ENCODE peak calls at places on chromosomes 4 and X, in six cellular contexts. H is AG04450; Y is CD8-positive, alpha-beta T cell; A is effector memory CD4-positive, alpha-beta T cell; N is ovary; G is K562. S is an unnamed sample.

GRCh38 chr4:75723117-75723801 is 1.1 kb upstream of the USO1 start:
- DNase-seq in H (no peak), Y (no peak), A (no peak), N (no peak), G (peak), S (peak)

GRCh38 chr4:169768385-169768784 is 10.6 kb upstream of the HPF1 start:
- DNase-seq in H (no peak), Y (no peak), A (no peak), N (no peak), G (no peak), S (no peak)

GRCh38 chr4:133150643-133151300 is 1.7 kb downstream of the PCDH10 start:
- DNase-seq in H (no peak), Y (no peak), A (no peak), N (no peak), G (no peak), S (no peak)

GRCh38 chr4:108148316-108148715 is 20.4 kb downstream of the LEF1 start:
- DNase-seq in H (no peak), Y (peak), A (no peak), N (no peak), G (peak), S (no peak)

GRCh38 chr4:141853091-141853734 is 216.8 kb downstream of the IL15 start:
- DNase-seq in H (no peak), Y (no peak), A (no peak), N (no peak), G (no peak), S (peak)

GRCh38 chr4:139740121-139740520 is 74.5 kb downstream of the MGST2 start:
- DNase-seq in H (no peak), Y (no peak), A (no peak), N (peak), G (no peak), S (no peak)

GRCh38 chrX:38192007-38192625 is 28.6 kb downstream of the SRPX start:
- DNase-seq in H (no peak), Y (no peak), A (no peak), N (no peak), G (peak), S (peak)

GRCh38 chr4:19508442-19508841 is 743.3 kb upstream of the SLIT2 start:
- DNase-seq in H (no peak), Y (no peak), A (no peak), N (no peak), G (no peak), S (no peak)

GRCh38 chrX:125203737-125204578 is 115.7 kb upstream of the TEX13C start:
- DNase-seq in H (no peak), Y (no peak), A (no peak), N (no peak), G (peak), S (no peak)

GRCh38 chr4:118758293-118758692 is 73.1 kb downstream of the METTL14 start:
- DNase-seq in H (no peak), Y (no peak), A (no peak), N (no peak), G (no peak), S (peak)

GRCh38 chrX:139890991-139891700 is 41.7 kb downstream of the ATP11C start:
- DNase-seq in H (peak), Y (no peak), A (no peak), N (no peak), G (peak), S (peak)

GRCh38 chrX:40933132-40934078 is 151.8 kb upstream of the USP9X start:
- DNase-seq in H (no peak), Y (no peak), A (no peak), N (no peak), G (peak), S (peak)
- H3K4me3 ChIP-seq in H (peak), Y (peak), A (peak), N (peak), G (peak), S (peak)

GRCh38 chr4:184802203-184803015 is 23.4 kb downstream of the ACSL1 start:
- DNase-seq in H (no peak), Y (no peak), A (no peak), N (no peak), G (no peak), S (peak)
- H3K4me3 ChIP-seq in H (no peak), Y (no peak), A (no peak), N (no peak), G (no peak), S (no peak)

GRCh38 chr4:80263541-80264351 is 2.7 kb upstream of the FGF5 start:
- DNase-seq in H (no peak), Y (no peak), A (no peak), N (no peak), G (no peak), S (no peak)
- H3K4me3 ChIP-seq in H (no peak), Y (no peak), A (no peak), N (no peak), G (no peak), S (no peak)

GRCh38 chrX:18895157-18895952 is 88.6 kb downstream of the PHKA2 start:
- DNase-seq in H (no peak), Y (no peak), A (no peak), N (peak), G (no peak), S (peak)
- H3K4me3 ChIP-seq in H (no peak), Y (no peak), A (no peak), N (no peak), G (no peak), S (no peak)

DNA sequence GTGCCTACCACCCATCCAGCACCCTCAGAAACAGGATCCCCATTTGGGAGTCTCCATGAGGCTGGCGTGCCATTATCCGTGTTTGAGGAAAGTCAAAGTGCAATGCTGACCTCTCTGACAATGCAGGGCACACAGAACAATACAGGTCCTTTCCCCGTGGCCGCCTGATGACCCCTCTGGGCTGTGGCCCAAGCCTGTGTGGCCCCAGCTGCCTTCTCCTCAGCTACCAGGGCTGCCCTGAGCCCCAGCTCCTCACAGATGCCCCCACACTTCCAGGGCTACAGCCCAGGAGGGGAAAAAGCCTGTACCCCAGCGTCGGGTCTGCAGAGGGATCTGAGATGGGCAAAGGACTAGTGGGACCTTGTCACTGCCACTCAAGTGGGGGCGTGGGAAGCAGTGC is 15.5 kb downstream of the ZFYVE28 start:
- DNase-seq in H (no peak), Y (no peak), A (no peak), N (no peak), G (no peak), S (no peak)
- H3K4me3 ChIP-seq in H (no peak), Y (peak), A (no peak), N (no peak), G (no peak), S (no peak)

GRCh38 chr4:154589296-154590197 is 995 bp downstream of the FGA start:
- DNase-seq in H (no peak), Y (no peak), A (no peak), N (no peak), G (no peak), S (no peak)

GRCh38 chr4:154593868-154594267 is 3.3 kb upstream of the FGA start:
- DNase-seq in H (no peak), Y (no peak), A (no peak), N (no peak), G (no peak), S (no peak)

GRCh38 chr4:154591890-154592289 is 1.3 kb upstream of the FGA start:
- DNase-seq in H (no peak), Y (no peak), A (no peak), N (no peak), G (no peak), S (no peak)

GRCh38 chr4:154588198-154588597 is 2.3 kb downstream of the FGA start:
- DNase-seq in H (no peak), Y (no peak), A (no peak), N (no peak), G (no peak), S (no peak)

DNA sequence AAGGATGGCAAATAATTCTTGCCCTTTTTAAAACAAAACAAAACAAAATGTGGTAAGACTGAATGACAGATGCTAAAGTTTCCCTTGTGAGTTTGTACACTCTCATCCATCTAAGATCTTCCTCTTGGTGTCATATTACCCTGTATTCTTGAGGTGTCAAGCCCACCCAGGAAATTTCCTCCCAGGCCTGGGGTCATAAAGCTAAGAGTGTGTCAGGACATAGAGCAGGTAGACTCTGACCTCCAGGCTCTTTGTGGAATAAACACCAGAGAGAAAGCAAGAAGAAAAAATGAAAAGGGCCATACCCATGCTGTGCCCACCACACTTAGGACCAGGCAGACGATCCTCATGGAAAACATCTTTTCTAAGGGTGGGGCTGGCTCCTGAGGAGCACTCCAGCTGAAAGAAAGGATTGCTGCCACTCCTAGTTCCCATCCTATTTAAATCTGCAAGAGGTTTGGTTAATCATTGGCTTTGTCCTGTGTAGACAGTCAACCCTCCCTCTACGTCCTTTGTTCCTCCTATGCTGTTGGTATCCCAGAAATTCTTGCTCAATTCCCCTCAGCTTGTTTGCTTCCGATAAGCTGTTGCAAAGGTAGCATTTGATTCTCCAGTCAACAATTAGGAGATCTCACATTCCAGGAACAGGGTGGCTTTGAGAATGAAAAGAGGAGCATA is at the start of gene FGA:
- DNase-seq in H (no peak), Y (no peak), A (no peak), N (no peak), G (no peak), S (no peak)
- H3K4me3 ChIP-seq in H (no peak), Y (no peak), A (no peak), N (no peak), G (no peak), S (no peak)